ENCODE peak calls at places on chromosomes 4 and X, in seven cellular contexts. One of them, this sample, is unnamed.

GRCh38 chrX:149909324-149910177 is 19.8 kb upstream of the HSFX4 start:
- DNase-seq in GM12878: no peak
- DNase-seq in H1: no peak
- DNase-seq in HCT116: no peak
- DNase-seq in endothelial cell of umbilical vein: no peak
- DNase-seq in K562: no peak
- DNase-seq in HepG2: no peak
- DNase-seq in this sample: no peak

GRCh38 chr4:163694385-163694784 is 199.9 kb downstream of the TMA16 start:
- DNase-seq in HCT116: no peak
- DNase-seq in HepG2: no peak
- DNase-seq in K562: no peak
- DNase-seq in H1: no peak
- DNase-seq in endothelial cell of umbilical vein: no peak
- DNase-seq in GM12878: no peak
- DNase-seq in this sample: no peak

GRCh38 chr4:100095729-100096595 is 94.3 kb downstream of the DDIT4L start:
- DNase-seq in endothelial cell of umbilical vein: peak
- DNase-seq in HCT116: peak
- DNase-seq in HepG2: peak
- DNase-seq in GM12878: peak
- DNase-seq in H1: no peak
- DNase-seq in K562: peak
- DNase-seq in this sample: no peak

GRCh38 chr4:127788517-127788916 is 6.4 kb downstream of the HSPA4L start:
- DNase-seq in endothelial cell of umbilical vein: no peak
- DNase-seq in K562: peak
- DNase-seq in HepG2: peak
- DNase-seq in GM12878: no peak
- DNase-seq in H1: no peak
- DNase-seq in HCT116: peak
- DNase-seq in this sample: no peak

GRCh38 chr4:52019941-52020657 is at the start of gene LRRC66:
- DNase-seq in HepG2: peak
- DNase-seq in H1: no peak
- DNase-seq in GM12878: no peak
- DNase-seq in endothelial cell of umbilical vein: peak
- DNase-seq in K562: no peak
- DNase-seq in HCT116: peak
- DNase-seq in this sample: no peak

GRCh38 chr4:25965629-25966028 is 51.6 kb downstream of the SMIM20 start:
- DNase-seq in H1: no peak
- DNase-seq in HepG2: no peak
- DNase-seq in endothelial cell of umbilical vein: no peak
- DNase-seq in HCT116: no peak
- DNase-seq in GM12878: no peak
- DNase-seq in K562: no peak
- DNase-seq in this sample: no peak

GRCh38 chr4:122803788-122804208 is 22.8 kb upstream of the FGF2 start:
- DNase-seq in H1: no peak
- DNase-seq in endothelial cell of umbilical vein: peak
- DNase-seq in HepG2: no peak
- DNase-seq in HCT116: no peak
- DNase-seq in GM12878: no peak
- DNase-seq in K562: peak
- DNase-seq in this sample: no peak

GRCh38 chr4:95107004-95107403 is 349.2 kb downstream of the BMPR1B start:
- DNase-seq in K562: no peak
- DNase-seq in endothelial cell of umbilical vein: no peak
- DNase-seq in HepG2: no peak
- DNase-seq in HCT116: no peak
- DNase-seq in H1: no peak
- DNase-seq in GM12878: no peak
- DNase-seq in this sample: no peak

GRCh38 chr4:105894570-105895323 is 524 bp upstream of the NPNT start:
- DNase-seq in endothelial cell of umbilical vein: no peak
- DNase-seq in HCT116: peak
- DNase-seq in HepG2: no peak
- DNase-seq in GM12878: no peak
- DNase-seq in H1: peak
- DNase-seq in K562: no peak
- DNase-seq in this sample: no peak

GRCh38 chrX:26100421-26100920 is 37.7 kb upstream of the MAGEB18 start:
- DNase-seq in H1: no peak
- DNase-seq in K562: no peak
- DNase-seq in HCT116: no peak
- DNase-seq in GM12878: no peak
- DNase-seq in HepG2: no peak
- DNase-seq in endothelial cell of umbilical vein: no peak
- DNase-seq in this sample: no peak

GRCh38 chr4:6472387-6473263 is at the start of gene PPP2R2C:
- DNase-seq in HepG2: no peak
- DNase-seq in H1: peak
- DNase-seq in GM12878: no peak
- DNase-seq in K562: peak
- DNase-seq in endothelial cell of umbilical vein: no peak
- DNase-seq in HCT116: no peak
- DNase-seq in this sample: no peak

GRCh38 chr4:148029781-148030180 is 297.9 kb downstream of the ARHGAP10 start:
- DNase-seq in HepG2: no peak
- DNase-seq in K562: no peak
- DNase-seq in HCT116: no peak
- DNase-seq in H1: no peak
- DNase-seq in endothelial cell of umbilical vein: no peak
- DNase-seq in GM12878: no peak
- DNase-seq in this sample: no peak

GRCh38 chrX:86014421-86014820 is 32.9 kb downstream of the CHM start:
- DNase-seq in endothelial cell of umbilical vein: no peak
- DNase-seq in HCT116: no peak
- DNase-seq in K562: no peak
- DNase-seq in GM12878: no peak
- DNase-seq in HepG2: no peak
- DNase-seq in H1: no peak
- DNase-seq in this sample: no peak

GRCh38 chr4:29927895-29928294 is 792.3 kb upstream of the PCDH7 start:
- DNase-seq in HCT116: peak
- DNase-seq in H1: no peak
- DNase-seq in K562: no peak
- DNase-seq in GM12878: no peak
- DNase-seq in endothelial cell of umbilical vein: no peak
- DNase-seq in HepG2: no peak
- DNase-seq in this sample: no peak

GRCh38 chr4:168707205-168707604 is 210.4 kb downstream of the PALLD start:
- DNase-seq in HCT116: no peak
- DNase-seq in H1: no peak
- DNase-seq in HepG2: no peak
- DNase-seq in GM12878: no peak
- DNase-seq in K562: no peak
- DNase-seq in endothelial cell of umbilical vein: no peak
- DNase-seq in this sample: no peak

GRCh38 chr4:175090116-175090515 is 172.0 kb downstream of the ADAM29 start:
- DNase-seq in GM12878: no peak
- DNase-seq in H1: no peak
- DNase-seq in K562: no peak
- DNase-seq in endothelial cell of umbilical vein: no peak
- DNase-seq in HCT116: no peak
- DNase-seq in HepG2: no peak
- DNase-seq in this sample: no peak

GRCh38 chr4:2243682-2244380 is 1.9 kb upstream of the HAUS3 start:
- DNase-seq in H1: peak
- DNase-seq in K562: peak
- DNase-seq in endothelial cell of umbilical vein: no peak
- DNase-seq in HepG2: peak
- DNase-seq in HCT116: no peak
- DNase-seq in GM12878: no peak
- DNase-seq in this sample: no peak

GRCh38 chr4:2241003-2241402 is 918 bp downstream of the HAUS3 start:
- DNase-seq in endothelial cell of umbilical vein: no peak
- DNase-seq in H1: no peak
- DNase-seq in HepG2: no peak
- DNase-seq in HCT116: no peak
- DNase-seq in K562: no peak
- DNase-seq in GM12878: no peak
- DNase-seq in this sample: no peak

GRCh38 chr4:2245787-2246275 is 3.9 kb upstream of the HAUS3 start:
- DNase-seq in GM12878: no peak
- DNase-seq in endothelial cell of umbilical vein: no peak
- DNase-seq in K562: no peak
- DNase-seq in H1: no peak
- DNase-seq in HepG2: no peak
- DNase-seq in HCT116: no peak
- DNase-seq in this sample: no peak

GRCh38 chr4:2244947-2245786 is 3.2 kb upstream of the HAUS3 start:
- DNase-seq in H1: no peak
- DNase-seq in endothelial cell of umbilical vein: no peak
- DNase-seq in GM12878: no peak
- DNase-seq in HepG2: peak
- DNase-seq in HCT116: no peak
- DNase-seq in K562: no peak
- DNase-seq in this sample: no peak

GRCh38 chr4:2241410-2242353 is at the start of the genes HAUS3 and POLN:
- DNase-seq in K562: peak
- DNase-seq in HepG2: peak
- DNase-seq in endothelial cell of umbilical vein: peak
- DNase-seq in H1: peak
- DNase-seq in GM12878: peak
- DNase-seq in HCT116: peak
- DNase-seq in this sample: peak
- TF ChIP-seq EZH2 in K562: no peak
- TF ChIP-seq EZH2 in HepG2: no peak
- TF ChIP-seq EZH2 in endothelial cell of umbilical vein: no peak
- TF ChIP-seq EZH2 in H1: no peak
- TF ChIP-seq EZH2 in GM12878: no peak
- TF ChIP-seq EZH2 in HCT116: no peak
- TF ChIP-seq EZH2 in this sample: no peak

DNA sequence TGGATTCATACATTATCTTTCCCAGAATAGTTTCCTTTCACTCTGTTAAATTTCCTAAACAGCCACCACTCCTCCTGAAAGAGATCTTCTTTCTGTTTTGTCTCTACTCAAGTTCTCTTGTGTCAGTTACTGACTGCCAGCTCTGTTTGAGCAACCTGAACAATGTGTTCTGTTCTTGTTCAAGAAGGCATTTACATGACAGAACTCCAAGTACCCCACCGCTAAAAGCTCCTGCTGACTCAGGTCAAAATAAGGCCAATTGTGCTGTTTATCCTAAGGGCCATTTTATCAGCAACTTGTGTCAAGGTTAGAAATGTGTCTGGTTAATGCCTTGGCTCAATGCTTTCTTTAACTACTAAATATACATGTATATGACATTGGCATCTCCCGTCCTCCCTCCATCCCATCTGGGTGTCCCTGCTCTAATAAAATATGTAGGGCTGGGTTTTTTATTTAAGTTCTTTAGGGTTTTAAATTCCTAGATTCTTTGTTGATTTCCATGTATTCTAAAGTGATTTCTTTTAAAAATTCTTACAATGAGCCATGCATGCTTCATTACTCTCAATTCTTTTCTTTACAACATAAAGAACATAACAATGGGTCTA is 144.3 kb upstream of the PAQR3 start:
- DNase-seq in endothelial cell of umbilical vein: no peak
- DNase-seq in GM12878: no peak
- DNase-seq in HepG2: no peak
- DNase-seq in HCT116: no peak
- DNase-seq in K562: no peak
- DNase-seq in H1: no peak
- DNase-seq in this sample: no peak
- TF ChIP-seq POLR2AphosphoS5 in endothelial cell of umbilical vein: no peak
- TF ChIP-seq POLR2AphosphoS5 in GM12878: no peak
- TF ChIP-seq POLR2AphosphoS5 in HepG2: no peak
- TF ChIP-seq POLR2AphosphoS5 in HCT116: no peak
- TF ChIP-seq POLR2AphosphoS5 in K562: no peak
- TF ChIP-seq POLR2AphosphoS5 in H1: no peak
- TF ChIP-seq POLR2AphosphoS5 in this sample: no peak

DNA sequence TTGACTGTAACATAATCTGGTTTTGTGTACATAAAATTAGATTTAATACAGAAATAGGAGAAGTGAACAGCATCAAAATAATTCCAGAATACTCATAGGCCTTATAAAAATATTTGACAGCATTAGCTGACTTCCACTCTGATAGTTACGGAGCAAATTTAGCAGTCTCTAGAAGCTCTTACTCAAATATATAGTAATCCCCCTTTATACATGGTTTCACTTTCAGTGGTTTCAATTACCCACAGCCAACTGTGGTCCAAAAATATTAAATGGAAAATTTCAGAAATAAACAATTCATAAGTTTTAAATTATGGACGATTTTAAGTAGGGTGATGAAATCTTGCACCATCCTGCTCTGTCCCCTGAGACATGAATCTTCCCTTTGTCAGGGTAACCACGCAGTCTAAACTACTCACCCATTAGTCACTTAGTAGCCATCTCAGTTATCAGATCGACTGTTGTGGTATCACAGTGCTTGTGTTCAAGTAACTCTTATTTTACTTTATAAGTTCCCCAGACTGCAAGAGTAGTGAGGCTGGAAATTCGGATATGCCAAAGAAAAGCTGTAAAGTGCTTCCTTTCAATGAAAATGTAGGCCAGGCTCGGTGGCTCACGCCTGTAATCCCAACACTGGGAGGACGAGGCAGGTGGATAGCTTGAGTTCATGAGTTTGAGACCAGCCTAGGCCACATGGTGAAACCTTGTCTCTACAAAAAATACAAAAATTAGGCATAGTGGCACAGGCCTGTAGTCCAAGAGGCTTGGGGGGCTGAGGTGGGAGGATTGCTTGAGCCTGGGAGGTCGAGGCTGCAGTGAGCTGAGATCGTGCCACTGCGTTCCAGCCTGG is 17.2 kb upstream of the RTL9 start:
- DNase-seq in H1: no peak
- DNase-seq in endothelial cell of umbilical vein: no peak
- DNase-seq in K562: peak
- DNase-seq in HCT116: peak
- DNase-seq in HepG2: no peak
- DNase-seq in GM12878: no peak
- DNase-seq in this sample: peak
- H3K9ac ChIP-seq in H1: no peak
- H3K9ac ChIP-seq in endothelial cell of umbilical vein: no peak
- H3K9ac ChIP-seq in K562: peak
- H3K9ac ChIP-seq in HCT116: peak
- H3K9ac ChIP-seq in HepG2: no peak
- H3K9ac ChIP-seq in GM12878: no peak
- H3K9ac ChIP-seq in this sample: peak

DNA sequence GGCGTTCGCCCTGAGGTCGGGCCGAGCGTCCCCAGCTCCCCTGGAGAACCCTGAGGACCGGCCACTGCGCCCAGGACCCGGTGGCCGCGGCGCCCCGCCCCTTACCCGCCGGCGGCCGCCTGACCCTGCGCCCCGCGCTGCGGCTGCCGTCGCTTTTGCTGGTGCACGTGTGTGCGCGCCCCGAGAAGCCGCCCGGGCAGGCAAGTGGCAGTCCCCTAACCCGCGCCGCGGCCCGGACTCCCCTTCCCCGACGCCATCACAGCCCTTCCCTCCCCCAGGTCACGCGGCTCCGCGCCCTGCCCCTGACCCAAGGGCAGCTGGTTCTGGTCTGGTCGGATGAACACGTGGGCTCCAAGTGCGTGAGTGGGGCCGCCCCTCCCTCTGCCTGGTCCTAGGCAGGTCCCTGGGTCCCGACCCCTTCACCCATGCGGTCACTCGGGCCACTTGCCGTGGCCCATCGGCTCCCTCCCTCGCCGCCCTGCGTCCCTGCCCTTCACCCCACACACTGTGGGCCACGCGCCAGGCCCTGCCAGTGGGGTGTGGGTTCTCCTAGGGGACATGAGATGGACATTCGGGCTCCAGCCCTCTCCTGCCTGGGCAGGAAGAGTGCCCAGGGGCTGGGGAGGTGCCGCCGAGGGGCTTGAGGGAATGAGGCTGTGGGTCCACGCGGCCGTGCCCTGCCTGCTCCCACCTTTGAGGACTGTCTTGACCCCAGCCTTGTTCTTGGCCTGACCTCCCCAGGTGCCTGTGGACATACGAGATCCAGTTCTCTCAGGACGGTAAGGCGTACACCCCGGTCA is 8.0 kb upstream of the FGFRL1 start:
- DNase-seq in K562: no peak
- DNase-seq in GM12878: no peak
- DNase-seq in HepG2: no peak
- DNase-seq in endothelial cell of umbilical vein: no peak
- DNase-seq in H1: no peak
- DNase-seq in HCT116: no peak
- DNase-seq in this sample: no peak
- TF ChIP-seq EZH2 in K562: no peak
- TF ChIP-seq EZH2 in GM12878: no peak
- TF ChIP-seq EZH2 in HepG2: no peak
- TF ChIP-seq EZH2 in endothelial cell of umbilical vein: peak
- TF ChIP-seq EZH2 in H1: no peak
- TF ChIP-seq EZH2 in HCT116: no peak
- TF ChIP-seq EZH2 in this sample: no peak

This sample was measured in SK-N-MC.